ENCODE peak calls at places on chromosomes 13 and 19, in seven cellular contexts. M, N, C, R, H, A and P are unnamed samples. For H3K4me1, the result is how much of the 10 kb centered on the place peaks cover.

GRCh38 chr19:3844596-3844995 is 24.2 kb downstream of the ZFR2 start:
- DNase-seq in M (no peak), A (no peak), H (no peak), N (peak), R (no peak), C (no peak), P (no peak)

GRCh38 chr13:24511019-24511823 is 1.4 kb downstream of the PARP4 start:
- DNase-seq in C (no peak), M (peak), R (no peak), A (no peak), H (no peak), N (peak), P (no peak)

GRCh38 chr19:5041168-5042038 is 72.5 kb downstream of the KDM4B start:
- DNase-seq in A (no peak), R (peak), M (no peak), N (no peak), H (no peak), C (no peak), P (no peak)

GRCh38 chr13:99125335-99125915 is 75.2 kb upstream of the UBAC2 start:
- DNase-seq in H (no peak), R (no peak), C (no peak), A (no peak), M (no peak), N (no peak), P (no peak)

GRCh38 chr13:65725001-65725400 is 1505.1 kb downstream of the PCDH9 start:
- DNase-seq in C (no peak), M (no peak), N (peak), R (no peak), H (no peak), A (no peak), P (no peak)

GRCh38 chr19:10751109-10751972 is 33.5 kb downstream of the DNM2 start:
- DNase-seq in R (peak), M (no peak), A (no peak), C (no peak), N (no peak), H (peak), P (no peak)

GRCh38 chr13:51689597-51689996 is 105.3 kb downstream of the WDFY2 start:
- DNase-seq in H (no peak), M (no peak), A (no peak), C (no peak), N (no peak), R (no peak), P (no peak)

GRCh38 chr13:75038315-75038881 is 443.6 kb downstream of the TBC1D4 start:
- DNase-seq in R (no peak), A (no peak), C (no peak), H (no peak), M (no peak), N (no peak), P (no peak)

GRCh38 chr19:531009-531752 is 379 bp upstream of the CDC34 start:
- DNase-seq in N (peak), A (peak), C (peak), M (peak), H (peak), R (peak), P (no peak)

GRCh38 chr19:32322541-32322940 is 22.9 kb upstream of the ZNF507 start:
- DNase-seq in C (no peak), N (no peak), R (no peak), H (no peak), M (no peak), A (no peak), P (no peak)

GRCh38 chr19:805600-806550 is 8.6 kb downstream of the PTBP1 start:
- DNase-seq in A (no peak), C (no peak), N (no peak), H (no peak), M (no peak), R (peak), P (no peak)

GRCh38 chr19:38031423-38031770 is 124.4 kb downstream of the SIPA1L3 start:
- DNase-seq in H (no peak), M (no peak), A (no peak), R (no peak), N (peak), C (no peak), P (no peak)

GRCh38 chr19:55688422-55689218 is 13.6 kb downstream of the EPN1 start:
- DNase-seq in M (no peak), H (peak), A (no peak), N (no peak), C (no peak), R (peak), P (no peak)

GRCh38 chr13:112905619-112905989 is 63.4 kb upstream of the MCF2L start:
- DNase-seq in N (no peak), R (no peak), M (no peak), A (no peak), C (no peak), H (no peak), P (no peak)

GRCh38 chr13:103607995-103608394 is 541.8 kb upstream of the SLC10A2 start:
- DNase-seq in C (no peak), M (no peak), R (no peak), A (no peak), N (no peak), H (no peak), P (no peak)

GRCh38 chr13:41428155-41428554 is 29.2 kb upstream of the RGCC start:
- DNase-seq in H (no peak), A (no peak), C (no peak), N (no peak), M (no peak), R (peak), P (no peak)

GRCh38 chr13:110680852-110681251 is 25.1 kb downstream of the CARS2 start:
- DNase-seq in R (no peak), H (no peak), C (no peak), N (no peak), A (no peak), M (peak), P (no peak)

GRCh38 chr13:75299913-75300862 is 181.8 kb downstream of the TBC1D4 start:
- DNase-seq in M (no peak), H (no peak), C (no peak), A (no peak), N (peak), R (no peak), P (no peak)

GRCh38 chr13:110421696-110422395 is 114.8 kb downstream of the COL4A2 start:
- DNase-seq in A (no peak), N (peak), C (no peak), M (no peak), R (no peak), H (no peak), P (no peak)

GRCh38 chr13:31880849-31881494 is 141.6 kb downstream of the RXFP2 start:
- DNase-seq in N (no peak), A (no peak), H (no peak), M (no peak), C (no peak), R (no peak), P (no peak)

GRCh38 chr13:91154553-91154952 is 192.9 kb upstream of the MIR17HG start:
- DNase-seq in R (no peak), H (no peak), A (no peak), N (no peak), C (no peak), M (no peak), P (no peak)

GRCh38 chr13:23707674-23708073 is 137.5 kb downstream of the TNFRSF19 start:
- DNase-seq in A (no peak), N (peak), M (peak), H (no peak), R (no peak), C (no peak), P (no peak)

GRCh38 chr19:19385900-19386339 is 19.6 kb upstream of the GATAD2A start:
- DNase-seq in N (no peak), H (no peak), A (no peak), R (peak), C (no peak), M (no peak), P (no peak)

DNA sequence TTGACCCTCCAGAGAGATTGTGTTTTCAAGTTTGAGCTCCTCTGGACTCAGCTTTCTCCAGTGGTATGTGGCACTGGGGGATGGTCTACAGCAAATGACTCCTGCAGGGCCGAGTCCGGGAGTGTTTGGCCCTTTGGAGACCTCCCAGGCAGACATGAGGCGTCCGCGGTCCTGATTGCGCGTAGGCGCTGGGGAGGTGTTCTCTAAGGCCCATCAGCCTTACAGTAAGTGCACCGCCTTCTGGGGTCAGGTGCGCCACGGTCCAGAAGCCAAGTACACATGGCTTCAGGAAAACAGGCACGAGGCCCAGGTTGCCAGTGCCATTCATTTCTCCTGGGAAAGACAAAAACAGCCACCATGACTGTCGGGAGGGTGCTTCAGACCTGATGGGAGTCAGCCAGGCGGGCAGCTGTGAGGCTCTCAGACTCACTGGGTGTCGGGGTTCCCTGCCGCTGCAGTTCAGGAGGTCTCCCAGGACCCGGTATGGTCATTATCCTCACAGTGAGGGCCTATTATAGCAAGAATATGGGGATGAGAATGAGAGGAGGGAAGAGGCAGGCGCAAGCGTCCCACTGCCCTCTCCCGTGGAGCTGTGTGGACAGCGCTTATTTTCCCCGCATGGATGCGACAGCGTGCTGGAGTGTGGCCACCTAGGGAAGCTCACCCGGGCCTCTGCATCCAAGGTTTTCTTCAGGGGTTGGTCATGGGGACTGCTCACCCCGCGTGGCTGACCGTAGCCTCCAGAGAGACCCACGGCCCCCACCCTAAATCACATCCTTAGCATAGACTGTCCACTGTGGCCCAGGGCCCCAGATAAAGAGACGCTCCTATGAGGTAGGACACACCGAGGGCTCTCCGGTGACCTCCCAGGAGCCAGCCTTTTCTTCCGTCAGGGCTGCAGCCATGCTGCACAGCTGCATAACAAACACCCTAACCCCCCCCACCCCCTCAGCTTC is 21.8 kb downstream of the CCDC8 start:
- DNase-seq in A (no peak), R (no peak), N (no peak), H (no peak), C (no peak), M (no peak), P (no peak)
- H3K4me1 ChIP-seq in A (under half), R (under half), N (under half), H (under half), C (under half), M (under half), P (under half)

GRCh38 chr19:16327131-16327450 is 2.5 kb downstream of the KLF2 start:
- DNase-seq in N (no peak), H (no peak), A (no peak), R (no peak), M (no peak), C (no peak), P (no peak)

GRCh38 chr19:16327911-16328823 is 3.5 kb downstream of the KLF2 start:
- DNase-seq in A (peak), M (no peak), H (peak), N (peak), C (peak), R (no peak), P (no peak)

GRCh38 chr19:16330368-16330801 is 5.8 kb downstream of the KLF2 start:
- DNase-seq in R (peak), M (peak), C (peak), H (peak), N (peak), A (peak), P (peak)

GRCh38 chr19:16327501-16327900 is 2.9 kb downstream of the KLF2 start:
- DNase-seq in M (no peak), N (no peak), C (no peak), A (no peak), R (peak), H (no peak), P (no peak)

DNA sequence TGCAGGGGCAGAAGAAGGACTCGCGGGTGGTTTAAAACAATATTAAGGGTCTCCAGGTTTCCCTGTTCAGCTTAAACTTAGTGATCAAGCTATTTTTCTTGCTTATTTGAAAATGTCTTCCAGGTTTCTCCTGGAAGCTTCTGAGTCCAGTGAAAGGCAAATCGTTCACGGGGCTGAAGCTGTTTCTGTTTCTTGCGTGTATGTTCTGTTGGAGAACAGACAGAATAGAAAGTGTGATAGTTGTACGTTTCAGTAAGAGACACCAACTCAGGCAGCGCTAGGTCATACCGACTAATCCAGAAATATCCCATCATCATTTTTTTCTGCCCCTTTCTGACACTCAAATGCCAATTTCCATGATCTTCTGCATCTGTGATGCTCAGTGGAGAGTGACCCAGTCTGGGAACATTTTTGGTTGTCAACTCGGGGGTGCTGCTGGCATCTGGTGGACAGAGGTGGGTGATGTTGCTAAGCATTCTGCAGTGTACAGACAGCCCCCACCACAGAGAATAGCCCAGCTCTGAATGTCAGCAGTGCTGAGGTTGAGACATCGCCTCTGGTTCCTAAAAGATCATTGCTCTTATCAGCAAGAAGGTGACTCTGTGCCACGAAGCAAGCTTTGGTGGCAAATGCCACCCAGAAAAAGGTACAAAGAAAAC is 4.3 kb downstream of the KLF2 start:
- DNase-seq in M (no peak), R (no peak), H (no peak), A (no peak), C (no peak), N (peak), P (no peak)
- TF ChIP-seq POLR2A in M (no peak), R (no peak), H (no peak), A (no peak), C (no peak), N (peak), P (no peak)

DNA sequence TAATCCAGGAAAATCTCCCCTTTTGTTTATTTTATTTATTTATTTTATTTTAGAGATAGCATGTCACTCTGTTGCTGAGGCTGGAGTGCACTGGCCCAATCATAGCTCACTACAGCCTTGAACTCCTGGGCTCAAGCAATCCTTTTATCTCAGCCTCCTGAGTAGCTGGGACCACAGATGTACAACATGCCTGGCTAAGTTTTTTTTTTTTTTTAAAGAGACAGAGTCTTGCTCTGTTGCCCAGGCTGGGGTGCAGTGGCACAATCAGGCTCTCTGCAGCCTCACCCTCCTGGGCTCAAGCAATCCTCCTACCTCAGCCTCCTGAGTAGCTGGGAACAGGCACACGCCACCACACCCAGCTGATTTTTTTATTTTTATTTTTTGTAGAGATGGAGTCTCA is 6.3 kb upstream of the PDCD2L start:
- DNase-seq in N (no peak), R (no peak), C (no peak), H (no peak), A (no peak), M (no peak), P (no peak)
- H3K4me1 ChIP-seq in N (under half), R (under half), C (under half), H (under half), A (under half), M (under half), P (under half)

DNA sequence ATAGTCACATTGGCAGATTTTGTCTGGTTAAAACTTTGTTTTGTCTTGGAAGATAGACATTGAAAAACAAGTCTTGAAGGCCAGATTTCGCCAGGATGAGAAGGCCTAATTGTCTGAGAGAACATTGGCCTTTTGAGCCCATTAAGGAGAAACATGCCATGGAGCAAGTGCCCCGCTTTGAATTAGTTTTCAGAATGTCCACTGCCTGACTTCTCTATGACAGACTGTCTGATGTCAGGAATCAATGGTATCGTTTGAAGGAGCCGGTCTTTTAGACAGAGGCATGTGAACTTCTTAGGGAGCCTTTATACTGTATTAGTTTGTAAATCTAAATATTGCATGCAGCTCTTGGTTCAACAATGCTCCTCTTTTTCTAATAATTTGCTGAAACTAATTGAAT is 155.9 kb downstream of the DLEU7 start:
- DNase-seq in M (no peak), N (no peak), A (no peak), R (no peak), H (no peak), C (no peak), P (no peak)
- TF ChIP-seq POLR2A in M (no peak), N (no peak), A (no peak), R (no peak), H (no peak), C (no peak), P (no peak)

GRCh38 chr19:1840541-1841115 is 7.7 kb downstream of the REXO1 start:
- DNase-seq in A (no peak), R (peak), H (peak), N (no peak), M (no peak), C (no peak), P (no peak)

GRCh38 chr19:1839658-1840540 is 8.4 kb downstream of the REXO1 start:
- DNase-seq in M (no peak), C (no peak), N (no peak), A (no peak), H (no peak), R (peak), P (no peak)

GRCh38 chr19:1836458-1837221 is 11.6 kb downstream of the REXO1 start:
- DNase-seq in R (peak), M (no peak), A (no peak), C (no peak), N (no peak), H (no peak), P (no peak)

GRCh38 chr19:1837625-1838105 is 10.6 kb downstream of the REXO1 start:
- DNase-seq in C (no peak), H (no peak), R (peak), M (no peak), A (no peak), N (no peak), P (no peak)

DNA sequence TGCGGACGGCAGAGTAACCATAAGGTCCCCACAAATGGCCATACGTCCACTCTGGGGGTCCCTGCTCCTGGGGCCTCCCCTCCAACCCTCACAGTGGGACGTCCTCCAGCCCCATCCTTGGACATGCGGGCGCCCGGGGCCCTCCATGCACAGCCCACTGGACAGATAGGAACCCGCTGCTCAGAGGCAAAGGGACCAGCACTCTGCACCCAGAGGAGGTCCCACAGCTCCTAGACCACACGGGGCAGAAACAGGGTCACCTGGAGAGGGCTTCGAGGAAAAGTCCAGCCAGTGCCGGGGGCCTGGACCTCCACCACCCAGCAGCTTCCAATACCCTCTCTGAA is 11.1 kb downstream of the REXO1 start:
- DNase-seq in A (no peak), M (no peak), N (no peak), H (no peak), R (peak), C (no peak), P (no peak)
- H3K4me1 ChIP-seq in A (under half), M (under half), N (under half), H (under half), R (under half), C (under half), P (under half)

GRCh38 chr19:14432817-14433453 is at the start of gene PKN1:
- DNase-seq in M (no peak), R (peak), N (no peak), A (peak), H (peak), C (no peak), P (no peak)
- TF ChIP-seq POLR2A in M (no peak), R (no peak), N (no peak), A (no peak), H (peak), C (peak), P (no peak)

GRCh38 chr19:41699968-41700323 is 8.5 kb upstream of the CEACAM5 start:
- DNase-seq in M (no peak), A (no peak), H (no peak), R (no peak), C (no peak), N (no peak), P (no peak)
- H3K4me1 ChIP-seq in M (under half), A (under half), H (under half), R (under half), C (under half), N (under half), P (under half)

GRCh38 chr19:12983091-12983490 is 12.2 kb upstream of the NFIX start:
- DNase-seq in H (no peak), M (no peak), R (no peak), C (no peak), A (no peak), N (no peak), P (no peak)

GRCh38 chr19:12984143-12984627 is 11.1 kb upstream of the NFIX start:
- DNase-seq in C (no peak), R (no peak), N (no peak), M (no peak), H (no peak), A (no peak), P (no peak)

GRCh38 chr19:12984683-12985048 is 10.6 kb upstream of the NFIX start:
- DNase-seq in C (no peak), H (peak), A (no peak), R (no peak), M (no peak), N (no peak), P (no peak)

GRCh38 chr19:12982648-12983047 is 12.6 kb upstream of the NFIX start:
- DNase-seq in M (no peak), H (no peak), N (no peak), A (no peak), R (no peak), C (no peak), P (no peak)

GRCh38 chr19:12983561-12984142 is 11.6 kb upstream of the NFIX start:
- DNase-seq in C (no peak), N (peak), H (peak), M (peak), R (peak), A (peak), P (no peak)
- TF ChIP-seq POLR2A in C (no peak), N (no peak), H (peak), M (no peak), R (no peak), A (no peak), P (no peak)